ENCODE peak calls at places on chromosomes 11 and 22, in eight cellular contexts. One of them, this sample, is unnamed.

GRCh38 chr11:96393753-96394348 is 4.0 kb downstream of the JRKL start:
- DNase-seq in NCI-H2171: peak; percentile 11
- DNase-seq in transverse colon: no peak
- DNase-seq in GM04504: peak; percentile 14
- DNase-seq in right lobe of liver: no peak
- DNase-seq in osteoblast: peak; percentile 60
- DNase-seq in T-helper 2 cell: no peak
- DNase-seq in NCI-H82: peak; percentile 54
- DNase-seq in this sample: peak; percentile 32

GRCh38 chr22:22692707-22693530 is 48.5 kb downstream of the GGTLC2 start:
- DNase-seq in right lobe of liver: peak; percentile 86
- DNase-seq in NCI-H82: peak; percentile 67
- DNase-seq in GM04504: peak; percentile 21
- DNase-seq in NCI-H2171: peak; percentile 57
- DNase-seq in transverse colon: peak; percentile 84
- DNase-seq in T-helper 2 cell: peak; percentile 43
- DNase-seq in osteoblast: peak; percentile 88
- DNase-seq in this sample: no peak

GRCh38 chr22:31829505-31829904 is 75.7 kb downstream of the DEPDC5 start:
- DNase-seq in NCI-H2171: peak; percentile 81
- DNase-seq in NCI-H82: no peak
- DNase-seq in T-helper 2 cell: peak; percentile 28
- DNase-seq in right lobe of liver: no peak
- DNase-seq in transverse colon: no peak
- DNase-seq in GM04504: peak; percentile 90
- DNase-seq in osteoblast: peak; percentile 74
- DNase-seq in this sample: peak; percentile 65

GRCh38 chr22:32469799-32470212 is 4.8 kb upstream of the FBXO7 start:
- DNase-seq in osteoblast: peak; percentile 91
- DNase-seq in GM04504: peak; percentile 78
- DNase-seq in T-helper 2 cell: no peak
- DNase-seq in NCI-H2171: peak; percentile 91
- DNase-seq in NCI-H82: peak; percentile 85
- DNase-seq in transverse colon: peak; percentile 10
- DNase-seq in right lobe of liver: no peak
- DNase-seq in this sample: peak; percentile 43

GRCh38 chr22:27416553-27417427 is 384.8 kb downstream of the MN1 start:
- DNase-seq in GM04504: peak; percentile 60
- DNase-seq in T-helper 2 cell: no peak
- DNase-seq in transverse colon: no peak
- DNase-seq in NCI-H82: no peak
- DNase-seq in osteoblast: peak; percentile 94
- DNase-seq in right lobe of liver: no peak
- DNase-seq in NCI-H2171: peak; percentile 15
- DNase-seq in this sample: peak; percentile 75

GRCh38 chr22:38412435-38413084 is 42.4 kb downstream of the KCNJ4 start:
- DNase-seq in NCI-H2171: peak; percentile 80
- DNase-seq in T-helper 2 cell: peak; percentile 18
- DNase-seq in transverse colon: no peak
- DNase-seq in NCI-H82: no peak
- DNase-seq in GM04504: no peak
- DNase-seq in osteoblast: peak; percentile 97
- DNase-seq in right lobe of liver: peak; percentile 46
- DNase-seq in this sample: no peak

GRCh38 chr11:7202412-7202811 is 49.3 kb upstream of the SYT9 start:
- DNase-seq in T-helper 2 cell: no peak
- DNase-seq in osteoblast: no peak
- DNase-seq in right lobe of liver: no peak
- DNase-seq in transverse colon: no peak
- DNase-seq in NCI-H2171: no peak
- DNase-seq in NCI-H82: no peak
- DNase-seq in GM04504: no peak
- DNase-seq in this sample: no peak

GRCh38 chr22:26835929-26836528 is 178.6 kb downstream of the MIAT start:
- DNase-seq in NCI-H82: peak; percentile 46
- DNase-seq in GM04504: peak; percentile 20
- DNase-seq in osteoblast: peak; percentile 80
- DNase-seq in right lobe of liver: peak; percentile 52
- DNase-seq in T-helper 2 cell: peak; percentile 14
- DNase-seq in transverse colon: peak; percentile 44
- DNase-seq in NCI-H2171: no peak
- DNase-seq in this sample: peak; percentile 24

GRCh38 chr11:45082744-45083543 is 63.5 kb upstream of the PRDM11 start:
- DNase-seq in NCI-H2171: no peak
- DNase-seq in right lobe of liver: no peak
- DNase-seq in GM04504: no peak
- DNase-seq in NCI-H82: no peak
- DNase-seq in osteoblast: no peak
- DNase-seq in T-helper 2 cell: no peak
- DNase-seq in transverse colon: no peak
- DNase-seq in this sample: no peak

GRCh38 chr11:78391424-78391823 is 26.2 kb downstream of the GAB2 start:
- DNase-seq in NCI-H82: no peak
- DNase-seq in T-helper 2 cell: no peak
- DNase-seq in osteoblast: no peak
- DNase-seq in transverse colon: no peak
- DNase-seq in GM04504: no peak
- DNase-seq in right lobe of liver: no peak
- DNase-seq in NCI-H2171: no peak
- DNase-seq in this sample: no peak

GRCh38 chr22:22423681-22424080 is 84.9 kb downstream of the ZNF280B start:
- DNase-seq in osteoblast: no peak
- DNase-seq in GM04504: no peak
- DNase-seq in NCI-H82: no peak
- DNase-seq in NCI-H2171: no peak
- DNase-seq in T-helper 2 cell: no peak
- DNase-seq in transverse colon: no peak
- DNase-seq in right lobe of liver: no peak
- DNase-seq in this sample: no peak

GRCh38 chr11:1888811-1889526 is 2.7 kb downstream of the PRR33 start:
- DNase-seq in right lobe of liver: no peak
- DNase-seq in transverse colon: peak; percentile 39
- DNase-seq in osteoblast: peak; percentile 52
- DNase-seq in NCI-H82: no peak
- DNase-seq in NCI-H2171: no peak
- DNase-seq in GM04504: no peak
- DNase-seq in T-helper 2 cell: peak; percentile 40
- DNase-seq in this sample: no peak

GRCh38 chr11:35142481-35143207 is 3.7 kb downstream of the CD44 start:
- DNase-seq in osteoblast: peak; percentile 88
- DNase-seq in NCI-H2171: no peak
- DNase-seq in right lobe of liver: no peak
- DNase-seq in NCI-H82: no peak
- DNase-seq in transverse colon: peak; percentile 42
- DNase-seq in GM04504: no peak
- DNase-seq in T-helper 2 cell: no peak
- DNase-seq in this sample: no peak

GRCh38 chr11:73171762-73172161 is 29.6 kb upstream of the FCHSD2 start:
- DNase-seq in NCI-H82: no peak
- DNase-seq in T-helper 2 cell: no peak
- DNase-seq in NCI-H2171: no peak
- DNase-seq in transverse colon: no peak
- DNase-seq in osteoblast: peak; percentile 79
- DNase-seq in GM04504: no peak
- DNase-seq in right lobe of liver: no peak
- DNase-seq in this sample: no peak

GRCh38 chr11:128757235-128757711 is 63.4 kb downstream of the FLI1 start:
- DNase-seq in transverse colon: peak; percentile 69
- DNase-seq in NCI-H2171: no peak
- DNase-seq in osteoblast: peak; percentile 84
- DNase-seq in NCI-H82: no peak
- DNase-seq in GM04504: no peak
- DNase-seq in T-helper 2 cell: peak; percentile 51
- DNase-seq in right lobe of liver: no peak
- DNase-seq in this sample: no peak

GRCh38 chr11:86211619-86212018 is 32.9 kb upstream of the EED start:
- DNase-seq in right lobe of liver: no peak
- DNase-seq in NCI-H82: no peak
- DNase-seq in NCI-H2171: no peak
- DNase-seq in GM04504: no peak
- DNase-seq in transverse colon: no peak
- DNase-seq in T-helper 2 cell: no peak
- DNase-seq in osteoblast: no peak
- DNase-seq in this sample: no peak

GRCh38 chr11:1236316-1237127 is 13.7 kb downstream of the MUC5B start:
- DNase-seq in NCI-H82: no peak
- DNase-seq in right lobe of liver: no peak
- DNase-seq in osteoblast: peak; percentile 88
- DNase-seq in transverse colon: no peak
- DNase-seq in NCI-H2171: no peak
- DNase-seq in GM04504: no peak
- DNase-seq in T-helper 2 cell: no peak
- DNase-seq in this sample: no peak

GRCh38 chr22:42997577-42997976 is 17.4 kb downstream of the PACSIN2 start:
- DNase-seq in GM04504: no peak
- DNase-seq in transverse colon: no peak
- DNase-seq in NCI-H2171: no peak
- DNase-seq in right lobe of liver: no peak
- DNase-seq in T-helper 2 cell: no peak
- DNase-seq in osteoblast: no peak
- DNase-seq in NCI-H82: no peak
- DNase-seq in this sample: no peak

GRCh38 chr11:8098879-8099278 is 17.9 kb downstream of the TUB start:
- DNase-seq in transverse colon: no peak
- DNase-seq in GM04504: no peak
- DNase-seq in osteoblast: peak; percentile 73
- DNase-seq in NCI-H2171: no peak
- DNase-seq in T-helper 2 cell: no peak
- DNase-seq in NCI-H82: no peak
- DNase-seq in right lobe of liver: peak; percentile 22
- DNase-seq in this sample: no peak

GRCh38 chr11:64290894-64291745 is at the start of gene KCNK4:
- DNase-seq in osteoblast: peak; percentile 81
- DNase-seq in NCI-H2171: no peak
- DNase-seq in transverse colon: no peak
- DNase-seq in T-helper 2 cell: no peak
- DNase-seq in GM04504: no peak
- DNase-seq in right lobe of liver: no peak
- DNase-seq in NCI-H82: no peak
- DNase-seq in this sample: no peak

GRCh38 chr11:1055990-1056771 is 18.5 kb upstream of the MUC2 start:
- DNase-seq in transverse colon: no peak
- DNase-seq in right lobe of liver: peak; percentile 42
- DNase-seq in NCI-H82: no peak
- DNase-seq in GM04504: no peak
- DNase-seq in NCI-H2171: no peak
- DNase-seq in osteoblast: peak; percentile 70
- DNase-seq in T-helper 2 cell: no peak
- DNase-seq in this sample: no peak

GRCh38 chr11:20097319-20098221 is 62.7 kb downstream of the DBX1 start:
- DNase-seq in transverse colon: no peak
- DNase-seq in osteoblast: peak; percentile 90
- DNase-seq in T-helper 2 cell: no peak
- DNase-seq in GM04504: peak; percentile 93
- DNase-seq in NCI-H82: no peak
- DNase-seq in NCI-H2171: no peak
- DNase-seq in right lobe of liver: no peak
- DNase-seq in this sample: peak; percentile 80

This sample was measured in fibroblast of the conjunctiva.